ENCODE peak calls at places on chromosomes 3 and 15, in eight cellular contexts. K is endodermal cell, I is mammary epithelial cell, Q is fibroblast of lung, V is HCT116, J is neural progenitor cell, X is HepG2, U is MM.1S. F is an unnamed sample.

GRCh38 chr3:185658504-185658912 is 72.4 kb downstream of the SENP2 start:
- DNase-seq in K (no peak), I (peak), Q (peak), V (no peak), J (no peak), X (peak), U (no peak), F (no peak)

GRCh38 chr3:9765865-9766264 is 3.9 kb downstream of the CAMK1 start:
- DNase-seq in K (peak), I (no peak), Q (no peak), V (no peak), J (no peak), X (no peak), U (no peak), F (no peak)

GRCh38 chr3:100769693-100770092 is 60.4 kb downstream of the TFG start:
- DNase-seq in K (peak), I (no peak), Q (no peak), V (no peak), J (peak), X (no peak), U (no peak), F (no peak)

GRCh38 chr3:167350245-167350862 is 29.7 kb downstream of the ZBBX start:
- DNase-seq in K (no peak), I (peak), Q (peak), V (peak), J (peak), X (peak), U (peak), F (no peak)

GRCh38 chr3:101224739-101225138 is 95.6 kb downstream of the IMPG2 start:
- DNase-seq in K (no peak), I (no peak), Q (no peak), V (no peak), J (no peak), X (no peak), U (no peak), F (no peak)

GRCh38 chr3:66386011-66386924 is 114.6 kb downstream of the LRIG1 start:
- DNase-seq in K (peak), I (no peak), Q (no peak), V (no peak), J (no peak), X (no peak), U (no peak), F (peak)

GRCh38 chr3:132288357-132288756 is 28.9 kb upstream of the ACP3 start:
- DNase-seq in K (no peak), I (peak), Q (peak), V (no peak), J (no peak), X (no peak), U (no peak), F (no peak)

GRCh38 chr3:138188013-138188352 is 882 bp downstream of the ARMC8 start:
- DNase-seq in K (no peak), I (no peak), Q (peak), V (no peak), J (no peak), X (no peak), U (no peak), F (no peak)

GRCh38 chr15:71313806-71314205 is 198.5 kb downstream of the THSD4 start:
- DNase-seq in K (no peak), I (no peak), Q (peak), V (no peak), J (peak), X (no peak), U (no peak), F (no peak)

GRCh38 chr3:155079795-155080546 is at the start of gene MME:
- DNase-seq in K (peak), I (peak), Q (peak), V (no peak), J (peak), X (no peak), U (peak), F (no peak)

GRCh38 chr3:15794303-15794771 is 3.4 kb downstream of the ANKRD28 start:
- DNase-seq in K (no peak), I (peak), Q (peak), V (no peak), J (no peak), X (no peak), U (peak), F (no peak)

GRCh38 chr3:108088697-108089096 is 2.1 kb downstream of the CD47 start:
- DNase-seq in K (no peak), I (peak), Q (peak), V (no peak), J (no peak), X (no peak), U (peak), F (no peak)

GRCh38 chr3:136351351-136351750 is 101.2 kb downstream of the PCCB start:
- DNase-seq in K (no peak), I (no peak), Q (no peak), V (no peak), J (no peak), X (no peak), U (no peak), F (no peak)
- H3K9ac ChIP-seq in K (no peak), I (no peak), Q (no peak), V (no peak), J (no peak), X (no peak), U (no peak), F (no peak)

GRCh38 chr3:156151824-156152428 is 31.5 kb downstream of the KCNAB1 start:
- DNase-seq in K (peak), I (peak), Q (peak), V (peak), J (peak), X (peak), U (peak), F (peak)
- H3K27ac ChIP-seq in K (no peak), I (no peak), Q (no peak), V (no peak), J (no peak), X (no peak), U (no peak), F (no peak)

GRCh38 chr3:3196148-3196861 is 16.8 kb upstream of the CRBN start:
- DNase-seq in K (peak), I (no peak), Q (no peak), V (peak), J (peak), X (no peak), U (peak), F (no peak)
- TF ChIP-seq CTCF in K (peak), I (peak), Q (peak), V (peak), J (peak), X (peak), U (peak), F (no peak)

GRCh38 chr3:21544076-21544462 is 206.9 kb downstream of the ZNF385D start:
- DNase-seq in K (no peak), I (peak), Q (peak), V (no peak), J (no peak), X (no peak), U (no peak), F (no peak)
- H3K9ac ChIP-seq in K (no peak), I (no peak), Q (no peak), V (no peak), J (no peak), X (no peak), U (no peak), F (no peak)

GRCh38 chr3:124636101-124636862 is 94.0 kb upstream of the UMPS start:
- DNase-seq in K (peak), I (no peak), Q (no peak), V (no peak), J (no peak), X (no peak), U (no peak), F (peak)
- H3K27ac ChIP-seq in K (no peak), I (no peak), Q (no peak), V (no peak), J (no peak), X (peak), U (no peak), F (peak)